ENCODE peak calls at places on chromosome 18, in six cellular contexts. N, R, F, K, Z and S are unnamed samples.
A peak's percentile ranks its signal among the peaks of the same experiment; 100 is the strongest.

GRCh38 chr18:58756596-58757240 is 85.5 kb downstream of the MALT1 start:
- DNase-seq in F (no peak), R (no peak), K (no peak), N (no peak), Z (no peak), S (no peak)

GRCh38 chr18:11387880-11388279 is 221.5 kb upstream of the SLC35G4 start:
- DNase-seq in N (no peak), K (no peak), Z (no peak), F (peak; percentile 25), R (no peak), S (peak; percentile 2)

GRCh38 chr18:48300463-48300961 is 108.7 kb downstream of the ZBTB7C start:
- DNase-seq in F (no peak), R (no peak), Z (no peak), N (no peak), K (no peak), S (no peak)

GRCh38 chr18:42245137-42245536 is 290.1 kb downstream of the PIK3C3 start:
- DNase-seq in R (no peak), Z (no peak), N (no peak), K (no peak), F (no peak), S (no peak)

GRCh38 chr18:65146615-65147014 is 604.2 kb upstream of the CDH7 start:
- DNase-seq in R (no peak), N (no peak), Z (no peak), F (no peak), K (no peak), S (no peak)

GRCh38 chr18:28357785-28358401 is 181.0 kb upstream of the CDH2 start:
- DNase-seq in Z (no peak), K (no peak), F (no peak), N (no peak), R (no peak), S (no peak)

GRCh38 chr18:55488473-55488872 is 99.5 kb downstream of the TCF4 start:
- DNase-seq in F (no peak), R (no peak), N (no peak), K (no peak), Z (no peak), S (no peak)

GRCh38 chr18:6355789-6356589 is 58.7 kb downstream of the L3MBTL4 start:
- DNase-seq in N (no peak), R (no peak), K (no peak), Z (no peak), F (no peak), S (peak; percentile 62)

GRCh38 chr18:5746844-5747243 is 148.5 kb downstream of the TMEM200C start:
- DNase-seq in K (no peak), Z (no peak), N (no peak), F (no peak), R (no peak), S (no peak)

GRCh38 chr18:35172451-35173035 is 68.3 kb upstream of the ZNF397 start:
- DNase-seq in N (no peak), R (no peak), Z (no peak), K (no peak), F (no peak), S (no peak)

GRCh38 chr18:63079114-63079513 is 240.5 kb downstream of the BCL2 start:
- DNase-seq in K (no peak), Z (no peak), F (no peak), R (no peak), N (no peak), S (no peak)

GRCh38 chr18:48293954-48294893 is 115.0 kb downstream of the ZBTB7C start:
- DNase-seq in N (no peak), F (no peak), Z (no peak), R (no peak), K (no peak), S (no peak)

GRCh38 chr18:49672853-49673252 is 111.0 kb downstream of the LIPG start:
- DNase-seq in R (no peak), F (no peak), N (no peak), K (no peak), Z (no peak), S (no peak)